ENCODE peak calls at places on chromosome 18, in five cellular contexts. M, Y, P, B and W are unnamed samples. For H3K4me1, the result is how much of the 10 kb centered on the place peaks cover.

GRCh38 chr18:6406075-6406909 is 8.4 kb downstream of the L3MBTL4 start:
- DNase-seq in M (no peak), Y (no peak), P (no peak), B (no peak), W (no peak)

GRCh38 chr18:22935431-22935830 is 2.3 kb downstream of the RBBP8 start:
- DNase-seq in M (no peak), Y (no peak), P (no peak), B (no peak), W (no peak)

GRCh38 chr18:10715791-10716190 is 190.0 kb downstream of the NAPG start:
- DNase-seq in M (no peak), Y (no peak), P (no peak), B (no peak), W (no peak)

GRCh38 chr18:6835345-6835744 is 105.8 kb downstream of the ARHGAP28 start:
- DNase-seq in M (no peak), Y (no peak), P (no peak), B (no peak), W (no peak)

GRCh38 chr18:59357928-59358327 is 1.1 kb downstream of the LMAN1 start:
- DNase-seq in M (no peak), Y (no peak), P (peak), B (no peak), W (no peak)

GRCh38 chr18:79476918-79477685 is 81.4 kb downstream of the NFATC1 start:
- DNase-seq in M (no peak), Y (no peak), P (no peak), B (no peak), W (no peak)

GRCh38 chr18:43482136-43482535 is 204.8 kb upstream of the SYT4 start:
- DNase-seq in M (no peak), Y (no peak), P (no peak), B (no peak), W (no peak)

GRCh38 chr18:80023173-80023572 is 11.1 kb upstream of the RBFA start:
- DNase-seq in M (no peak), Y (no peak), P (no peak), B (no peak), W (peak)

GRCh38 chr18:26956894-26957293 is 91.4 kb upstream of the AQP4 start:
- DNase-seq in M (no peak), Y (no peak), P (no peak), B (no peak), W (peak)

GRCh38 chr18:46750626-46751025 is 6.2 kb downstream of the ST8SIA5 start:
- DNase-seq in M (no peak), Y (no peak), P (no peak), B (no peak), W (no peak)

GRCh38 chr18:51301376-51301775 is 103.9 kb upstream of the MEX3C start:
- DNase-seq in M (no peak), Y (no peak), P (no peak), B (no peak), W (no peak)

GRCh38 chr18:23231340-23232021 is 96.2 kb downstream of the CABLES1 start:
- DNase-seq in M (no peak), Y (peak), P (no peak), B (peak), W (no peak)

GRCh38 chr18:55787674-55788073 is 199.7 kb upstream of the TCF4 start:
- DNase-seq in M (no peak), Y (no peak), P (no peak), B (no peak), W (no peak)

GRCh38 chr18:2104620-2105462 is 466.5 kb downstream of the METTL4 start:
- DNase-seq in M (peak), Y (peak), P (peak), B (peak), W (peak)

GRCh38 chr18:76491801-76492668 is 3.0 kb downstream of the ZNF516 start:
- DNase-seq in M (peak), Y (no peak), P (no peak), B (no peak), W (no peak)

GRCh38 chr18:69596345-69596744 is 195.7 kb downstream of the DOK6 start:
- DNase-seq in M (no peak), Y (no peak), P (no peak), B (no peak), W (no peak)

GRCh38 chr18:50716902-50717301 is 102.9 kb downstream of the MRO start:
- DNase-seq in M (no peak), Y (no peak), P (no peak), B (no peak), W (no peak)

GRCh38 chr18:24600076-24600654 is 139.7 kb downstream of the HRH4 start:
- DNase-seq in M (no peak), Y (no peak), P (no peak), B (peak), W (no peak)

GRCh38 chr18:6111726-6112125 is 216.4 kb upstream of the TMEM200C start:
- DNase-seq in M (no peak), Y (no peak), P (no peak), B (no peak), W (no peak)

GRCh38 chr18:29147944-29148343 is 971.0 kb upstream of the CDH2 start:
- DNase-seq in M (no peak), Y (no peak), P (no peak), B (no peak), W (no peak)

GRCh38 chr18:23650963-23651927 is 11.5 kb downstream of the ANKRD29 start:
- DNase-seq in M (no peak), Y (no peak), P (no peak), B (no peak), W (no peak)

GRCh38 chr18:30814446-30814845 is 228.1 kb downstream of the DSC3 start:
- DNase-seq in M (no peak), Y (no peak), P (no peak), B (no peak), W (no peak)

GRCh38 chr18:53682796-53683195 is 541.7 kb downstream of the MBD2 start:
- DNase-seq in M (no peak), Y (no peak), P (no peak), B (no peak), W (no peak)

GRCh38 chr18:37852464-37852863 is 286.9 kb upstream of the CELF4 start:
- DNase-seq in M (no peak), Y (no peak), P (no peak), B (no peak), W (no peak)

GRCh38 chr18:519019-519879 is 18.7 kb upstream of the COLEC12 start:
- DNase-seq in M (peak), Y (no peak), P (no peak), B (peak), W (no peak)

GRCh38 chr18:11741505-11742145 is 52.6 kb downstream of the GNAL start:
- DNase-seq in M (no peak), Y (no peak), P (no peak), B (no peak), W (no peak)

GRCh38 chr18:66993492-66993891 is 389.6 kb upstream of the CDH19 start:
- DNase-seq in M (no peak), Y (no peak), P (no peak), B (no peak), W (no peak)

GRCh38 chr18:7273301-7273911 is 42.5 kb downstream of the LRRC30 start:
- DNase-seq in M (peak), Y (no peak), P (no peak), B (peak), W (no peak)

GRCh38 chr18:22221350-22221749 is 52.0 kb downstream of the GATA6 start:
- DNase-seq in M (no peak), Y (no peak), P (no peak), B (no peak), W (no peak)

GRCh38 chr18:76496200-76496890 is 1.3 kb upstream of the ZNF516 start:
- DNase-seq in M (peak), Y (no peak), P (no peak), B (peak), W (no peak)

GRCh38 chr18:39913790-39914366 is 2041.2 kb upstream of the PIK3C3 start:
- DNase-seq in M (no peak), Y (no peak), P (no peak), B (no peak), W (no peak)

GRCh38 chr18:79687806-79688205 is 8.2 kb downstream of the CTDP1 start:
- DNase-seq in M (peak), Y (no peak), P (no peak), B (no peak), W (no peak)

GRCh38 chr18:79680100-79680879 is 687 bp downstream of the CTDP1 start:
- DNase-seq in M (peak), Y (peak), P (no peak), B (peak), W (no peak)

GRCh38 chr18:23032030-23032582 is 99.0 kb downstream of the RBBP8 start:
- DNase-seq in M (no peak), Y (no peak), P (no peak), B (no peak), W (no peak)

GRCh38 chr18:6566338-6566911 is 151.7 kb upstream of the L3MBTL4 start:
- DNase-seq in M (no peak), Y (no peak), P (no peak), B (no peak), W (no peak)

GRCh38 chr18:56461151-56461550 is 177.2 kb downstream of the TXNL1 start:
- DNase-seq in M (no peak), Y (no peak), P (no peak), B (no peak), W (no peak)

GRCh38 chr18:36459786-36460185 is 162.3 kb downstream of the FHOD3 start:
- DNase-seq in M (no peak), Y (no peak), P (no peak), B (no peak), W (no peak)
- H3K27ac ChIP-seq in M (no peak), Y (no peak), P (peak), B (no peak), W (no peak)

GRCh38 chr18:13233746-13234527 is 15.4 kb downstream of the LDLRAD4 start:
- DNase-seq in M (no peak), Y (no peak), P (no peak), B (no peak), W (no peak)
- H3K4me3 ChIP-seq in M (no peak), Y (no peak), P (no peak), B (no peak), W (no peak)

DNA sequence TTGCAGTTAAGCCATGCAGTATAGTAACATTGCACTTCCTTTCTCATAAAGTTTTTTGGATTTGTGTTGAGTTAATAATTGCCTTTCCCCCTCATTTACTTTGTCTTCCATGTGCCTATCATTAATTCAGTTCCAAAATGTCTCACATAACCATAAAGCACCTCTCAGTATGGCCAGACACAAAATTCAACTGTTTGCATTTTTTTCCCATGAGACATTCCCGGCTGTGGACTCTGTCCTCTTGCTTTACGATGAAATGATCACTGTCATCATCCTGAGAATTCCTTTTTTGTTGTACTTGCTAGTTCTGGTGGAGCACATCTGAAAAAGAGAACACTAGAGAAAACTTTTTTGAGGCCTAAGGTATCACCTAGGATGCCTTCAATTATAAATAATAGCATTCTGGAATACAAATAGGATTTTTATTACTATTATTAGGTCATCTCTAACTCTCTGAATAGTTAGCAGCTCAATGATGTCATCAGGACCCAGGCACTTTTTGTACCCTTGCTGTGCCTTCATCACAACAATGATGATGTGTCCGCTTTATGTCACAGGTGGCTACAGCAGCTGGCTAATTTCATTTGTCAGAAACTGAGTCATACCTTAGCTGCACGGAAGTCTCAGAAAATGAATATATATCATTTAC is 8.5 kb upstream of the ATP8B1 start:
- DNase-seq in M (no peak), Y (no peak), P (no peak), B (no peak), W (no peak)
- H3K4me1 ChIP-seq in M (under half), Y (under half), P (under half), B (under half), W (under half)

GRCh38 chr18:44733754-44734465 is 53.2 kb downstream of the SETBP1 start:
- DNase-seq in M (no peak), Y (no peak), P (no peak), B (no peak), W (no peak)

GRCh38 chr18:44731866-44732555 is 51.3 kb downstream of the SETBP1 start:
- DNase-seq in M (no peak), Y (no peak), P (no peak), B (no peak), W (no peak)

GRCh38 chr18:44732604-44733003 is 51.9 kb downstream of the SETBP1 start:
- DNase-seq in M (peak), Y (no peak), P (no peak), B (no peak), W (no peak)

GRCh38 chr18:44735071-44735470 is 54.4 kb downstream of the SETBP1 start:
- DNase-seq in M (no peak), Y (no peak), P (no peak), B (no peak), W (no peak)

GRCh38 chr18:44733069-44733753 is 52.5 kb downstream of the SETBP1 start:
- DNase-seq in M (no peak), Y (no peak), P (no peak), B (no peak), W (no peak)
- H3K27ac ChIP-seq in M (peak), Y (no peak), P (no peak), B (no peak), W (no peak)

GRCh38 chr18:36724591-36725001 is 104.2 kb downstream of the TPGS2 start:
- DNase-seq in M (no peak), Y (no peak), P (no peak), B (no peak), W (no peak)
- H3K4me3 ChIP-seq in M (no peak), Y (no peak), P (no peak), B (no peak), W (no peak)

DNA sequence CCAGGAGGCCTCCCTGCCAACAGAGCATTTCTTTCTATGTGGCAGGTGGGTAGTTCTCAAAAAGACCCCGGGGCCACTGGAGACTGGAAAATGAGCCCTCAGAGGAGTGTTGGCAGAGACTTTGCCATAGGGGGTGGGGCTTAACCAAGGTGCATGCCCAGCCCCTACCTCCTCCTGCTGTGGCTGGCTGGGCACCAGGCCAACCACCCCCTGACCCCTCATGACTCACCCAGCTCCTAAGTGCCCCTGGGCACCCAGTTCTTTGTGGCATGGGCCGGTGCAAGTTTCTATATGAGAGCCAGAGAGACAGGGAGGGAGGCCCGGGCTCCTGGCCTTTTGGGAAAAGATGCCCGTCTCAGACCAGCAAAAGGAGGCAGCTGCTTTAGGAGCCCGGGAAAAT is 98.3 kb upstream of the SMAD2 start:
- DNase-seq in M (no peak), Y (no peak), P (no peak), B (no peak), W (no peak)
- H3K4me1 ChIP-seq in M (under half), Y (under half), P (under half), B (under half), W (under half)

DNA sequence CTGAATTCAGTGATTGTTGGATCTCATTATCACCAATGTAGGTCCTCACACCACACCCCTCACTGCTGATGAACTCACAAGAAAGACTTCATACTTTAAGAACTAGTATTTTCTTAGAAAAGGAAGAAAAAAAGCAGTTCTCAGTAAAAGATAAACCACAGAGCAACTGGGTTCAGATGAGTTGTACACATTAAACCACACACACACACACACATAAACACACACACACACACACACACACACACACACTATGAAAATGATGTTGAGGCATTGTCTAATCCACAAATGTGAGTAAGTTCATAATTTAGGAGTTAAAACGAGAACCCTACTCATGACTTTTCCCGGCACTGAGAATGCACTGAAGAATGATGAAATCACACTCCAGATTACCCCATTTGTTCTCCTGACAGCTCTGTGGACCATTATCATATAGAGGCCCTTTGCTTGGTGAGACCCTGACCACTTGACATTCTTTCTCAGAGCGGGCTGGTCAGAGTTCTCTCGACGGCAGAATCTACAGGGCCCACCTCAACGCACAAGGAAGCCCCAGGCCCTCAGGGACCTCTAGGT is 106.2 kb downstream of the BCL2 start:
- DNase-seq in M (no peak), Y (no peak), P (no peak), B (no peak), W (no peak)
- H3K27ac ChIP-seq in M (no peak), Y (peak), P (no peak), B (no peak), W (no peak)

GRCh38 chr18:9106094-9106493 is 3.6 kb downstream of the NDUFV2 start:
- DNase-seq in M (no peak), Y (no peak), P (no peak), B (no peak), W (no peak)
- H3K4me3 ChIP-seq in M (no peak), Y (peak), P (peak), B (no peak), W (no peak)

GRCh38 chr18:3832211-3832610 is 382.2 kb downstream of the TGIF1 start:
- DNase-seq in M (no peak), Y (no peak), P (no peak), B (no peak), W (no peak)
- H3K4me1 ChIP-seq in M (under half), Y (under half), P (under half), B (under half), W (under half)

DNA sequence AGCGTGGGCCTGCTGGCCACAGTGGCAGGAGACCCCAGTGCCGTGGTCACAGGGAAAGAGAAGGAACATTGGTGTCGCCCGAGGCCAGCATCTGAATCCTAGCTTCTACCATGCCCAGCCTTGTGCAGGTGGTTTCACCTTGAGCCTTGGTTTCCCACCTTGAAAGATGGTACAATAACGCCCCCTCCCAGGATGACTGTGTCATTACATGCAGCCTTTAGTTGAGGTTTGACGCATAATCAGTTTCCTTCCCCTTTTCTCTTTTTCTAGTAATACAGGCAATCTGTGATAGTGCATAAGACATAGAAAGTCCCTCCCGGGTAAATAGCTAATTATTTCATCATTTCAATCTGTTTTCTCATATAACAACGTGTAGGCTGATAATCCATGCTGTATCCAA is 29.9 kb upstream of the ZNF407 start:
- DNase-seq in M (no peak), Y (no peak), P (no peak), B (no peak), W (no peak)
- H3K27ac ChIP-seq in M (no peak), Y (no peak), P (no peak), B (no peak), W (no peak)